ENCODE peak calls at places on chromosome 15, in seven cellular contexts. Y is IMR-90, O is hepatocyte, J is lower lobe of right lung, M is H9, U is cardiac muscle cell, A is right lobe of liver. G is an unnamed sample.

GRCh38 chr15:52255935-52256334 is 39.7 kb downstream of the MYO5C start:
- DNase-seq in Y (no peak), O (no peak), J (no peak), M (no peak), U (no peak), A (no peak), G (no peak)

GRCh38 chr15:64009798-64010241 is 36.5 kb downstream of the DAPK2 start:
- DNase-seq in Y (peak), O (no peak), J (no peak), M (no peak), U (no peak), A (no peak), G (no peak)

GRCh38 chr15:36501063-36501678 is 78.3 kb upstream of the CDIN1 start:
- DNase-seq in Y (peak), O (peak), J (no peak), M (peak), U (peak), A (no peak), G (no peak)

GRCh38 chr15:75198560-75199346 is 2.9 kb upstream of the C15orf39 start:
- DNase-seq in Y (peak), O (no peak), J (no peak), M (peak), U (peak), A (no peak), G (no peak)

GRCh38 chr15:78007965-78008886 is 69.3 kb downstream of the TBC1D2B start:
- DNase-seq in Y (peak), O (no peak), J (peak), M (no peak), U (peak), A (peak), G (peak)

GRCh38 chr15:90002428-90002844 is 1.3 kb downstream of the ZNF710 start:
- DNase-seq in Y (peak), O (peak), J (peak), M (peak), U (peak), A (peak), G (peak)

GRCh38 chr15:27550635-27551034 is 548.5 kb downstream of the OCA2 start:
- DNase-seq in Y (no peak), O (no peak), J (no peak), M (no peak), U (no peak), A (no peak), G (no peak)

GRCh38 chr15:74976159-74976558 is 19.2 kb upstream of the SCAMP5 start:
- DNase-seq in Y (no peak), O (no peak), J (no peak), M (no peak), U (no peak), A (no peak), G (no peak)

GRCh38 chr15:80775340-80775739 is 3.8 kb upstream of the CEMIP start:
- DNase-seq in Y (no peak), O (no peak), J (no peak), M (no peak), U (no peak), A (no peak), G (no peak)

DNA sequence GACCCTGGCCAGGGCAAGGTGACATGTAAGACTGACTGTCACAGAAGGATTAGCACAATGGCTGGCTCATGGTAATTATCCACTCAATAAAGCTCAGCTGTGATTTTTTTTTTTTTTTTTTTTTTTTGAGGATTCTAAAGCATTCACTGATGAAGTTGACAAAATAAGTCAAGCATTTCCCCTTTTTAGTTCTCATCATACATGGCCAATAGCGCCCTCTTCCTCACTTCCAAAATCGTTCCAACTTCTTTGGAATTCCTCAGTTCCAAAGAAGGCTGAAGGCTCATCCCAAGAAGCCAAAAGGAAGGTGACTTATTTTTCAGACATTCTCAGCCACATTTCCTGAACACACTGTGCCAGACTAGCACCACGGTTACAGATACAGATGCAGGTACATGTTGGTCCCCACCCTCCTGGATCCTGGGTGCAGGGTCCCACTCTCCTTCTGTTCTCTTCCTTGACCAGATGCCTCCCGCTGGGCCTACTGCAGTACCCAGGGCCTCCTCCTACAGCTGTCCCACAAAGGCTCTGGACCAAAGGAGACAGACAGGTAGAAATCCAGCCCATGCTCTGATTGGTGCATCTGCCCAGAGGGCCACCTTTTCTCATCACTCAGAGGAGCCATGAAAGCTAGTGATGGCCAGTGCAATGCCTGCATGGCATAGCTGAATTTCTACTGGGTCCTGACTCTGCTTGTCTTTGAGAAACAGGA is 202.6 kb downstream of the UACA start:
- DNase-seq in Y (no peak), O (no peak), J (no peak), M (peak), U (no peak), A (no peak), G (no peak)
- TF ChIP-seq CTCF in Y (no peak), O (peak), J (no peak), M (no peak), U (no peak), A (no peak), G (no peak)

DNA sequence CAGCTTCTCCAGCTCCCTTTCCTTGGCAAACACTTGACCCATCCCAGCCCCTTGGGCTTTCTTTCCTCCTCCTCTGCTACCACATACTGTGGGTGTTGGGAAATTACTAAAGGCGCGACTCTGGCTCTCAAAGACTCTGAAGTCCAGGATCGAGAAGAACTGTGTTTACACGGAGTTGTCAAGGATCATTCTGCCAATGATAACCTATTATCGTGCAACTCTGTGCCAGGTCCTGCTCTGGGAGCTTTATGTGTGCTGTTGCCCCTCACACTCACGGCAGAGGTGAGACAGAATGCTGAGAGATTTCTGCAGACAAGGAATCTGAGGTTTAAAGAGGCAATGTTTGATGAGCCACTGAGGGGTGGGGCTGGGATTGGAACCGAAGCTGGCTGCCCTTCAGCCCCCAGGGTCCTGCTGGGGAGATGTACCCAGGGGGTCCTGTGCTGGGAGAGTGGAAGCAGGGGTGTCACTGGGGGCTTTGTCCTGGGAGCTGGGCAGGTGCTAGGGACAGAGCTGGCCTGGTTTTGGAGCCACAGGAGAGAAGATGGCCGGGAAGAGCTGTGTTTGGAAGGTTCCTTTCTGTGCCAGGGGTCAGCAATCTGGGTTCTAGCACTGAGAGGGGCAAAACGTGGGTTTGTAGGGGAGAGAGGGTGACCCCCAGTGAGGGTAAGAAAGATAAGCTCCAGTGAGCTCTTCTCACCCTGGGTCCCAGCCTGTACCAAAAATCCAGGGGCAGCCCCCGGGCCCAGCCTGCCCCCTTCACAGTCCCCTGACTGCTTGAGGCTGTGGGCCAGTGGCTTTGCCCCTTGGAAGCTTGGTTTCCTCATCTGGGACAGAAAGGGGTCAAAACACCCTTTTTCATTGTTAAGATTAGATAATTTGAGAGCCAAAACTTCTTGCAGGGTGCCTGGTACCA is 69.4 kb downstream of the SMAD3 start:
- DNase-seq in Y (no peak), O (peak), J (no peak), M (no peak), U (no peak), A (no peak), G (peak)
- H3K27ac ChIP-seq in Y (peak), O (peak), J (peak), M (no peak), U (peak), A (peak), G (peak)

GRCh38 chr15:66233487-66234415 is 19.8 kb downstream of the MEGF11 start:
- DNase-seq in Y (no peak), O (no peak), J (no peak), M (peak), U (peak), A (no peak), G (no peak)
- TF ChIP-seq CTCF in Y (no peak), O (no peak), J (no peak), M (peak), U (peak), A (no peak), G (no peak)

GRCh38 chr15:31125061-31125460 is 23.5 kb upstream of the TRPM1 start:
- DNase-seq in Y (no peak), O (no peak), J (no peak), M (no peak), U (no peak), A (no peak), G (no peak)
- H3K27ac ChIP-seq in Y (no peak), O (no peak), J (no peak), M (no peak), U (no peak), A (no peak), G (no peak)

GRCh38 chr15:50148362-50148963 is 29.4 kb upstream of the ATP8B4 start:
- DNase-seq in Y (peak), O (peak), J (no peak), M (peak), U (peak), A (no peak), G (no peak)
- TF ChIP-seq CTCF in Y (peak), O (peak), J (peak), M (peak), U (peak), A (peak), G (peak)

GRCh38 chr15:71117906-71118305 is 2.6 kb downstream of the THSD4 start:
- DNase-seq in Y (no peak), O (no peak), J (no peak), M (no peak), U (no peak), A (no peak), G (no peak)

GRCh38 chr15:71116366-71116765 is 1.1 kb downstream of the THSD4 start:
- DNase-seq in Y (peak), O (no peak), J (no peak), M (no peak), U (no peak), A (no peak), G (no peak)

GRCh38 chr15:71118345-71118744 is 3.1 kb downstream of the THSD4 start:
- DNase-seq in Y (no peak), O (no peak), J (no peak), M (no peak), U (no peak), A (no peak), G (no peak)

GRCh38 chr15:71115567-71116351 is 488 bp downstream of the THSD4 start:
- DNase-seq in Y (peak), O (peak), J (peak), M (peak), U (peak), A (peak), G (peak)

DNA sequence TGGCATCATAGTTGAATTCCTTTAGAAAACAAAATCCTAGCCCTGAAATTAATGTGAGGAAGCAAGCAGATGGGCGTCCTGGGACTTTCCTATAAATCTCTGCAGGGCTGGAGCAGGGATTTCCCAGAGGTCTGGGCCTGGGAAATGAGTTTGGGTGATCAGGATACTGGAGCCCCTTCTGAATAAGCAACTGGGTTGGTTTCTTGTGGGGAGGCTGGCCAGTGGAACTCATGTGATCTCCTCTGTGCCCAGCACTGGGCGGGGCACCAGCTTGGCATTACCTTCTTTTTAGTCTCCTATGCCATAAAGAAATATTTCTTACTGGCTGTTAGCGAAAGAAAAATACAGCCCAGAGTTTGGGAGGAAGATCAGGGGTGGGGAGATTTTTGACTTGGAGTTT is 1.7 kb downstream of the THSD4 start:
- DNase-seq in Y (no peak), O (no peak), J (no peak), M (no peak), U (no peak), A (no peak), G (no peak)
- H3K27ac ChIP-seq in Y (peak), O (no peak), J (no peak), M (no peak), U (no peak), A (no peak), G (no peak)

GRCh38 chr15:67736810-67737209 is 88.5 kb upstream of the SKOR1 start:
- DNase-seq in Y (peak), O (no peak), J (no peak), M (no peak), U (no peak), A (no peak), G (no peak)
- TF ChIP-seq CTCF in Y (no peak), O (no peak), J (no peak), M (no peak), U (no peak), A (no peak), G (no peak)

GRCh38 chr15:43007551-43007950 is 87.0 kb upstream of the TTBK2 start:
- DNase-seq in Y (no peak), O (no peak), J (no peak), M (no peak), U (no peak), A (no peak), G (no peak)
- H3K27ac ChIP-seq in Y (no peak), O (no peak), J (no peak), M (no peak), U (no peak), A (no peak), G (no peak)